ENCODE peak calls at places on chromosomes 6 and 20, in five cellular contexts. K is K562, T is IMR-90, I is H1, E is HepG2. X is an unnamed sample.

GRCh38 chr6:21922086-21922485 is 328.5 kb downstream of the SOX4 start:
- DNase-seq in K (no peak), T (peak; percentile 41), I (no peak), E (no peak), X (peak; percentile 50)

GRCh38 chr6:98044168-98044567 is 761.2 kb upstream of the MMS22L start:
- DNase-seq in K (no peak), T (no peak), I (no peak), E (no peak), X (no peak)

GRCh38 chr20:44691424-44692423 is 23.4 kb upstream of the CCN5 start:
- DNase-seq in K (no peak), T (no peak), I (no peak), E (no peak), X (no peak)

GRCh38 chr20:7775072-7775471 is 165.2 kb downstream of the HAO1 start:
- DNase-seq in K (no peak), T (peak; percentile 3), I (no peak), E (no peak), X (no peak)

GRCh38 chr6:118333772-118334171 is 214.3 kb upstream of the PLN start:
- DNase-seq in K (no peak), T (no peak), I (no peak), E (no peak), X (no peak)

GRCh38 chr6:34521463-34522288 is 34.5 kb downstream of the SPDEF start:
- DNase-seq in K (no peak), T (no peak), I (no peak), E (no peak), X (no peak)

GRCh38 chr20:50670126-50670862 is 21.0 kb downstream of the RIPOR3 start:
- DNase-seq in K (no peak), T (peak; percentile 31), I (no peak), E (peak; percentile 89), X (peak; percentile 84)

GRCh38 chr20:63898882-63899558 is 4.1 kb downstream of the DNAJC5 start:
- DNase-seq in K (peak; percentile 45), T (no peak), I (no peak), E (no peak), X (no peak)

GRCh38 chr20:25220810-25221591 is 25.5 kb downstream of the ENTPD6 start:
- DNase-seq in K (no peak), T (no peak), I (no peak), E (no peak), X (no peak)

GRCh38 chr6:118685823-118686449 is 34.5 kb upstream of the CEP85L start:
- DNase-seq in K (no peak), T (no peak), I (no peak), E (no peak), X (no peak)

GRCh38 chr6:7546383-7546782 is 4.9 kb downstream of the DSP start:
- DNase-seq in K (no peak), T (no peak), I (no peak), E (no peak), X (no peak)

GRCh38 chr6:41747256-41748101 is at the start of gene PGC:
- DNase-seq in K (peak; percentile 50), T (no peak), I (no peak), E (peak; percentile 99), X (no peak)

GRCh38 chr6:3848925-3849605 is at the start of gene FAM50B:
- DNase-seq in K (peak; percentile 60), T (peak; percentile 80), I (peak; percentile 99), E (no peak), X (peak; percentile 85)

GRCh38 chr6:3852391-3852790 is 3.2 kb downstream of the FAM50B start:
- DNase-seq in K (no peak), T (no peak), I (no peak), E (no peak), X (no peak)

GRCh38 chr6:3851839-3852238 is 2.7 kb downstream of the FAM50B start:
- DNase-seq in K (no peak), T (no peak), I (no peak), E (no peak), X (no peak)

GRCh38 chr6:3849681-3850450 is 693 bp downstream of the FAM50B start:
- DNase-seq in K (no peak), T (no peak), I (peak; percentile 51), E (no peak), X (no peak)

GRCh38 chr6:3850451-3851203 is 1.5 kb downstream of the FAM50B start:
- DNase-seq in K (no peak), T (no peak), I (no peak), E (no peak), X (no peak)
- TF ChIP-seq MAFK in K (no peak), T (no peak), I (no peak), E (no peak), X (no peak)

DNA sequence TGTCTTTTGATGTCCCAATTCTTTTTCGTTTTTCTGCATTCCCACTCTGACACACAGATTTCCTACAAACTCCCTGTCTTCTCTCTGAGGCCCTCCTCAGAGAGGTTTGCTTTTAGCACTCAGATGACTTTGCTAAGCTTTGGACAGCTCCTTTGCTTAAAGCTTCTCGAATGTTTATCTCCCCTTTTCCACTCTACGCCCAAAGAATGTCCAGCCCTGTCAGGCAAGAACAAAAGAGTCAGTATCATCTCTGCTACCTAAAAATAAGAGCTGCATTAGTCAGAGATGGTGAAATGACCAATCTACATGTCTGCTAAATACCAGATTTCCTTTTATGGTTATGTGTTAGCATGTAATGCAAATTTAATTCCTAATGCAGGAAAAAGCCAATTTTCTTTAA is 56.8 kb downstream of the PREP start:
- DNase-seq in K (no peak), T (peak; percentile 93), I (no peak), E (peak; percentile 41), X (no peak)
- TF ChIP-seq CEBPB in K (no peak), T (peak; percentile 49), I (no peak), E (no peak), X (no peak)

GRCh38 chr6:166206510-166207389 is 39.1 kb upstream of the TBXT start:
- DNase-seq in K (peak; percentile 11), T (no peak), I (no peak), E (no peak), X (no peak)
- TF ChIP-seq MAFK in K (no peak), T (no peak), I (no peak), E (no peak), X (no peak)

GRCh38 chr20:41735949-41736348 is 117.8 kb upstream of the CHD6 start:
- DNase-seq in K (no peak), T (no peak), I (no peak), E (no peak), X (no peak)

GRCh38 chr20:41738584-41739193 is 120.5 kb upstream of the CHD6 start:
- DNase-seq in K (peak; percentile 79), T (peak; percentile 31), I (peak; percentile 74), E (peak; percentile 49), X (peak; percentile 29)

GRCh38 chr20:41734506-41734945 is 116.3 kb upstream of the CHD6 start:
- DNase-seq in K (peak; percentile 71), T (peak; percentile 22), I (peak; percentile 74), E (peak; percentile 75), X (peak; percentile 54)

GRCh38 chr20:41733151-41733550 is 115.0 kb upstream of the CHD6 start:
- DNase-seq in K (no peak), T (no peak), I (no peak), E (no peak), X (no peak)
- TF ChIP-seq CEBPB in K (no peak), T (no peak), I (no peak), E (no peak), X (no peak)

GRCh38 chr6:138546733-138547185 is 47.5 kb upstream of the NHSL1 start:
- DNase-seq in K (no peak), T (peak; percentile 67), I (no peak), E (peak; percentile 67), X (no peak)

GRCh38 chr6:138544521-138544920 is 45.2 kb upstream of the NHSL1 start:
- DNase-seq in K (no peak), T (peak; percentile 24), I (no peak), E (no peak), X (no peak)

GRCh38 chr6:138541793-138542481 is 42.6 kb upstream of the NHSL1 start:
- DNase-seq in K (no peak), T (no peak), I (no peak), E (no peak), X (no peak)

GRCh38 chr6:138545621-138545980 is 46.3 kb upstream of the NHSL1 start:
- DNase-seq in K (no peak), T (peak; percentile 31), I (peak; percentile 67), E (no peak), X (no peak)

GRCh38 chr6:138543648-138544047 is 44.4 kb upstream of the NHSL1 start:
- DNase-seq in K (no peak), T (no peak), I (no peak), E (peak; percentile 96), X (no peak)
- TF ChIP-seq MAFK in K (no peak), T (no peak), I (no peak), E (no peak), X (no peak)

GRCh38 chr6:1745814-1746213 is 136.1 kb downstream of the FOXC1 start:
- DNase-seq in K (no peak), T (no peak), I (no peak), E (no peak), X (no peak)
- TF ChIP-seq CEBPB in K (no peak), T (no peak), I (no peak), E (no peak), X (no peak)

GRCh38 chr20:45934587-45935415 is at the start of gene PCIF1:
- DNase-seq in K (peak; percentile 99), T (peak; percentile 98), I (peak; percentile 99), E (peak; percentile 98), X (peak; percentile 99)

GRCh38 chr20:45935416-45936046 is 1.0 kb downstream of the PCIF1 start:
- DNase-seq in K (no peak), T (peak; percentile 43), I (no peak), E (no peak), X (no peak)

GRCh38 chr20:45937765-45938164 is 3.3 kb downstream of the PCIF1 start:
- DNase-seq in K (no peak), T (peak; percentile 48), I (no peak), E (no peak), X (no peak)

GRCh38 chr20:45933231-45934045 is 1.0 kb upstream of the PCIF1 start:
- DNase-seq in K (peak; percentile 87), T (peak; percentile 73), I (peak; percentile 81), E (peak; percentile 95), X (peak; percentile 86)

DNA sequence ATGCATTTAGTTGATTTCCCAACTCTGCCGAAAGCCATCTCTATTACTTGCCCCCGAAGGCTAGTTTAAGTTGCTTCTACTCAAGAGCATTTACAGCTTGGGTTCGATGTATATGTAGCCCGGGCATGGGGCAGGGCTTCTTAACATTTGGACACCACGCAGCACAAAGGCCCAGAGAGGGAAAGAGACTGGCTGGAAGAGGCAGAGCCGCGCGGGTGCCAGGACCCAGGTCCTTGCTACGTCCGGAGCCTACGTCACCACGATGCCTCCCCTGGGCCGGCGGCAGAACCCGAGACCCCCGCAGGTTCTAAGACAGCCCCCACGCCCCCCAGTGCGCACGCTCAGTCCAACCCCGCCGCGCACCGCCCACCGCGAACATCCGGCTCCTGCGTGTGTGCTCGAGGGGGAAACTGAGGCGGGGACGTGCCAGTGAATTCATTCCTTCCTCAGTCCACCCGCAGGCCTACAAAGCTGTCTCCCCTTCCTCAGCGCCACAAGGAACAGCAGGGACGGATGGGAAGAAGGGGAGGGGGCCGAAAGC is 367 bp upstream of the PCIF1 start:
- DNase-seq in K (peak; percentile 53), T (peak; percentile 31), I (no peak), E (no peak), X (peak; percentile 61)
- TF ChIP-seq MAFK in K (no peak), T (no peak), I (no peak), E (no peak), X (no peak)